ENCODE peak calls at places on chromosomes 1 and 21, in eight cellular contexts. C is hepatocyte; L is brain microvascular endothelial cell; A is GDM1; B is heart right ventricle; W is astrocyte of the spinal cord; Q is foreskin melanocyte; E is activated naive CD4-positive, alpha-beta T cell treated with anti-CD3 and anti-CD28 coated beads, Interleukin-2, amount 10 ng/mL, durations not matched to agents 7 days and 5 days. J is an unnamed sample.

GRCh38 chr1:216812966-216813365 is 89.7 kb upstream of the ESRRG start:
- DNase-seq in C (no peak), L (no peak), A (no peak), B (no peak), W (peak), Q (no peak), E (no peak), J (no peak)

GRCh38 chr1:61423643-61424042 is 301.3 kb downstream of the TM2D1 start:
- DNase-seq in C (no peak), L (no peak), A (no peak), B (no peak), W (no peak), Q (no peak), E (no peak), J (no peak)

GRCh38 chr21:35616090-35616489 is 444.2 kb downstream of the SETD4 start:
- DNase-seq in C (no peak), L (peak), A (no peak), B (no peak), W (peak), Q (peak), E (no peak), J (no peak)

GRCh38 chr1:17330856-17331255 is 22.9 kb downstream of the PADI4 start:
- DNase-seq in C (no peak), L (no peak), A (no peak), B (no peak), W (no peak), Q (no peak), E (no peak), J (no peak)

GRCh38 chr21:38869946-38870345 is 64.2 kb downstream of the ETS2 start:
- DNase-seq in C (peak), L (peak), A (no peak), B (no peak), W (peak), Q (no peak), E (no peak), J (peak)

GRCh38 chr21:33924079-33924765 is 8.6 kb upstream of the ATP5PO start:
- DNase-seq in C (peak), L (peak), A (peak), B (peak), W (peak), Q (peak), E (peak), J (peak)

GRCh38 chr1:13990939-13991338 is 291.0 kb downstream of the PRDM2 start:
- DNase-seq in C (peak), L (no peak), A (no peak), B (no peak), W (no peak), Q (no peak), E (no peak), J (no peak)

GRCh38 chr1:65266501-65266900 is 42.8 kb upstream of the DNAJC6 start:
- DNase-seq in C (no peak), L (no peak), A (no peak), B (no peak), W (no peak), Q (no peak), E (no peak), J (no peak)

GRCh38 chr1:84960371-84960770 is 36.5 kb downstream of the MCOLN2 start:
- DNase-seq in C (peak), L (peak), A (no peak), B (no peak), W (peak), Q (peak), E (no peak), J (peak)

GRCh38 chr1:53653200-53653575 is 85.8 kb downstream of the GLIS1 start:
- DNase-seq in C (no peak), L (no peak), A (no peak), B (no peak), W (no peak), Q (no peak), E (no peak), J (no peak)

GRCh38 chr1:241990040-241990439 is 8.9 kb downstream of the MAP1LC3C start:
- DNase-seq in C (peak), L (peak), A (no peak), B (peak), W (peak), Q (no peak), E (no peak), J (peak)

GRCh38 chr1:65921461-65921860 is 128.8 kb downstream of the PDE4B start:
- DNase-seq in C (peak), L (no peak), A (no peak), B (no peak), W (no peak), Q (no peak), E (no peak), J (no peak)

GRCh38 chr1:85867189-85867588 is 159.0 kb upstream of the ZNHIT6 start:
- DNase-seq in C (no peak), L (no peak), A (no peak), B (no peak), W (no peak), Q (no peak), E (no peak), J (no peak)

GRCh38 chr1:18901952-18902522 is 318 bp downstream of the ALDH4A1 start:
- DNase-seq in C (no peak), L (no peak), A (no peak), B (no peak), W (no peak), Q (no peak), E (no peak), J (no peak)

GRCh38 chr1:58454343-58454742 is 92.2 kb downstream of the OMA1 start:
- DNase-seq in C (no peak), L (no peak), A (no peak), B (no peak), W (no peak), Q (no peak), E (no peak), J (no peak)

GRCh38 chr1:155981266-155982088 is 3.1 kb upstream of the ARHGEF2 start:
- DNase-seq in C (peak), L (peak), A (peak), B (no peak), W (no peak), Q (no peak), E (peak), J (peak)

GRCh38 chr1:221543529-221544120 is 198.3 kb downstream of the DUSP10 start:
- DNase-seq in C (peak), L (peak), A (peak), B (no peak), W (peak), Q (peak), E (no peak), J (peak)

GRCh38 chr1:76103034-76103433 is 28.5 kb downstream of the ST6GALNAC3 start:
- DNase-seq in C (no peak), L (no peak), A (no peak), B (no peak), W (no peak), Q (no peak), E (no peak), J (no peak)

GRCh38 chr1:174222166-174222949 is 63.0 kb downstream of the RABGAP1L start:
- DNase-seq in C (no peak), L (peak), A (no peak), B (no peak), W (peak), Q (no peak), E (no peak), J (peak)

GRCh38 chr1:171901245-171901644 is 59.9 kb downstream of the DNM3 start:
- DNase-seq in C (no peak), L (no peak), A (no peak), B (no peak), W (no peak), Q (no peak), E (no peak), J (no peak)

GRCh38 chr1:146013566-146013937 is 8.0 kb downstream of the HJV start:
- DNase-seq in C (no peak), L (no peak), A (no peak), B (no peak), W (no peak), Q (no peak), E (no peak), J (no peak)

GRCh38 chr21:25562660-25563059 is 44.6 kb downstream of the MRPL39 start:
- DNase-seq in C (no peak), L (no peak), A (no peak), B (no peak), W (peak), Q (no peak), E (peak), J (no peak)

GRCh38 chr1:153547560-153548551 is 1.2 kb downstream of the S100A3 start:
- DNase-seq in C (no peak), L (no peak), A (no peak), B (no peak), W (no peak), Q (no peak), E (peak), J (no peak)

GRCh38 chr1:117076648-117077047 is 16.5 kb downstream of the TTF2 start:
- DNase-seq in C (no peak), L (no peak), A (no peak), B (no peak), W (no peak), Q (no peak), E (no peak), J (no peak)